ENCODE peak calls at places on chromosomes 5 and 9, in four cellular contexts. F, K, V and W are unnamed samples.

GRCh38 chr5:126120939-126121338 is 302.3 kb upstream of the GRAMD2B start:
- DNase-seq in K (no peak), F (no peak), V (no peak), W (no peak)

GRCh38 chr9:136105398-136106135 is 10.5 kb upstream of the NACC2 start:
- DNase-seq in V (no peak), F (no peak), K (no peak), W (no peak)

GRCh38 chr5:93342563-93343061 is 238.4 kb downstream of the NR2F1-AS1 start:
- DNase-seq in K (no peak), V (no peak), F (no peak), W (no peak)

GRCh38 chr5:36273809-36274526 is 27.7 kb downstream of the RANBP3L start:
- DNase-seq in K (no peak), V (no peak), F (no peak), W (no peak)

GRCh38 chr5:457195-457961 is 14.4 kb downstream of the EXOC3 start:
- DNase-seq in K (no peak), V (no peak), F (no peak), W (no peak)

GRCh38 chr5:128146671-128147070 is 63.1 kb downstream of the SLC12A2 start:
- DNase-seq in V (no peak), K (no peak), F (no peak), W (no peak)

GRCh38 chr9:16928179-16928945 is 57.9 kb upstream of the BNC2 start:
- DNase-seq in V (no peak), K (no peak), F (no peak), W (no peak)

GRCh38 chr5:17248999-17249634 is 31.7 kb downstream of the BASP1 start:
- DNase-seq in V (no peak), K (no peak), F (peak; percentile 94), W (no peak)

GRCh38 chr5:7844901-7845300 is 6.0 kb downstream of the CFAP90 start:
- DNase-seq in K (no peak), F (no peak), V (no peak), W (no peak)

GRCh38 chr5:84642795-84643194 is 258.1 kb upstream of the EDIL3 start:
- DNase-seq in V (no peak), F (peak; percentile 53), K (no peak), W (no peak)

GRCh38 chr5:12292610-12293204 is 388.5 kb upstream of the CTNND2 start:
- DNase-seq in F (peak; percentile 18), V (peak; percentile 9), K (peak; percentile 5), W (no peak)

GRCh38 chr9:95715911-95716435 is 159.5 kb upstream of the ERCC6L2 start:
- DNase-seq in V (no peak), K (no peak), F (no peak), W (no peak)

GRCh38 chr5:144328980-144329379 is 158.3 kb downstream of the KCTD16 start:
- DNase-seq in V (no peak), K (no peak), F (no peak), W (no peak)

GRCh38 chr5:127295454-127295853 is 4.9 kb downstream of the MEGF10 start:
- DNase-seq in V (no peak), F (no peak), K (no peak), W (no peak)

GRCh38 chr5:6410421-6410820 is 32.1 kb upstream of the MED10 start:
- DNase-seq in F (no peak), V (no peak), K (no peak), W (no peak)

GRCh38 chr5:168874713-168875380 is 295.7 kb upstream of the PANK3 start:
- DNase-seq in F (no peak), V (no peak), K (no peak), W (peak; percentile 8)

GRCh38 chr5:169649486-169649885 is 12.4 kb downstream of the DOCK2 start:
- DNase-seq in K (no peak), F (no peak), V (no peak), W (peak; percentile 48)

GRCh38 chr5:2946315-2946714 is 194.8 kb upstream of the IRX2 start:
- DNase-seq in F (no peak), V (no peak), K (no peak), W (no peak)

GRCh38 chr5:149464796-149465489 is 85.9 kb upstream of the IL17B start:
- DNase-seq in K (no peak), F (no peak), V (no peak), W (no peak)

GRCh38 chr5:142590451-142591240 is 95.2 kb downstream of the FGF1 start:
- DNase-seq in K (no peak), V (no peak), F (no peak), W (no peak)

GRCh38 chr5:176725521-176725920 is 78.2 kb downstream of the TSPAN17 start:
- DNase-seq in F (no peak), K (no peak), V (no peak), W (no peak)

GRCh38 chr5:146185161-146185560 is 2.7 kb upstream of the LARS1 start:
- DNase-seq in K (no peak), V (no peak), F (no peak), W (no peak)

GRCh38 chr9:88074931-88075330 is 63.3 kb downstream of the SPATA31C2 start:
- DNase-seq in V (no peak), K (no peak), F (no peak), W (no peak)

GRCh38 chr9:115983366-115983765 is 170.2 kb upstream of the PAPPA start:
- DNase-seq in K (no peak), F (no peak), V (no peak), W (no peak)

GRCh38 chr9:107437716-107438115 is 51.9 kb downstream of the KLF4 start:
- DNase-seq in V (no peak), F (no peak), K (peak; percentile 25), W (no peak)

GRCh38 chr5:1295650-1296037 is 776 bp upstream of the TERT start:
- DNase-seq in V (no peak), K (no peak), F (no peak), W (no peak)

GRCh38 chr9:89870207-89870606 is 265.4 kb downstream of the GADD45G start:
- DNase-seq in F (no peak), V (no peak), K (no peak), W (no peak)

GRCh38 chr5:109852371-109853160 is 162.8 kb downstream of the MAN2A1 start:
- DNase-seq in F (no peak), K (no peak), V (no peak), W (peak; percentile 31)

GRCh38 chr5:102130890-102131289 is 165.2 kb downstream of the SLCO4C1 start:
- DNase-seq in F (no peak), K (no peak), V (no peak), W (no peak)

GRCh38 chr5:63820557-63820956 is 141.7 kb downstream of the HTR1A start:
- DNase-seq in F (no peak), V (no peak), K (no peak), W (no peak)

GRCh38 chr9:100098241-100098886 is 436 bp downstream of the ERP44 start:
- DNase-seq in F (no peak), V (peak; percentile 54), K (peak; percentile 55), W (peak; percentile 32)

GRCh38 chr5:112248643-112249042 is 170.4 kb downstream of the EPB41L4A start:
- DNase-seq in K (no peak), F (no peak), V (no peak), W (no peak)

GRCh38 chr9:32672478-32672877 is 37.0 kb upstream of the TAF1L start:
- DNase-seq in V (no peak), K (no peak), F (peak; percentile 87), W (no peak)

GRCh38 chr9:123948290-123948689 is 18.4 kb upstream of the DENND1A start:
- DNase-seq in K (no peak), V (no peak), F (no peak), W (no peak)

GRCh38 chr9:134323741-134324358 is 2.4 kb upstream of the RXRA start:
- DNase-seq in F (no peak), V (no peak), K (no peak), W (no peak)

GRCh38 chr5:151682751-151683331 is 3.9 kb downstream of the SPARC start:
- DNase-seq in F (no peak), V (no peak), K (no peak), W (no peak)

GRCh38 chr5:153756540-153756939 is 266.1 kb downstream of the GRIA1 start:
- DNase-seq in F (no peak), V (peak; percentile 11), K (no peak), W (no peak)

GRCh38 chr9:76989501-76989900 is 30.0 kb upstream of the FOXB2 start:
- DNase-seq in K (no peak), V (no peak), F (no peak), W (no peak)

GRCh38 chr5:180041501-180042274 is 29.9 kb downstream of the RNF130 start:
- DNase-seq in K (no peak), F (no peak), V (no peak), W (no peak)

GRCh38 chr5:132877938-132878337 is 4.5 kb downstream of the LEAP2 start:
- DNase-seq in F (no peak), K (no peak), V (no peak), W (no peak)

GRCh38 chr5:150487199-150488061 is 20.5 kb upstream of the NDST1 start:
- DNase-seq in F (no peak), K (no peak), V (peak; percentile 79), W (no peak)
- TF ChIP-seq CTCF in F (no peak), K (no peak), V (peak; percentile 77), W (no peak)

DNA sequence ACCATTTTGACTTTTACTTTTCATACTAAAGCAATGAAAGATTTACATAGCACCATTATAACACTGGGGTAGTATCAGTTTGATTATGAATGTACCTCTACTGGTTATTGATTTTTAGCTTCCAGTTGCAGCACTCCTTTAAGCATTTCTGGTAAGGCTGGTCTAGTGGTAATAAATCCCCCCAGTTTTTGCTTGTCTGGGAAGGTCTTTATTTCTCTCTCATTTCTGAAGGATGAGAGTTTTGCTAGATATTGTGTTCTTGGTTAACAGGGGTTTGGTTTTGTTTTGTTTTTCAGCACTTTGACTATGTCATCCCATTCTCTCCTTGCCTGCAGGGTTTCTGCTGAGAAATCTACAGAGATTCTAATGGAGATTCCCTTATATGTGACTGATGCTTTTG is 26.9 kb upstream of the IGFBPL1 start:
- DNase-seq in V (no peak), F (no peak), K (no peak), W (no peak)
- TF ChIP-seq CTCF in V (no peak), F (no peak), K (no peak), W (no peak)

GRCh38 chr9:105690742-105691141 is 3.6 kb upstream of the TMEM38B start:
- DNase-seq in V (no peak), K (no peak), F (no peak), W (no peak)
- TF ChIP-seq CTCF in V (peak; percentile 68), K (peak; percentile 47), F (peak; percentile 67), W (no peak)

GRCh38 chr9:2241461-2241874 is 226.3 kb downstream of the SMARCA2 start:
- DNase-seq in F (peak; percentile 81), K (peak; percentile 64), V (peak; percentile 20), W (peak; percentile 5)
- TF ChIP-seq CTCF in F (peak; percentile 54), K (peak; percentile 42), V (no peak), W (no peak)